ENCODE peak calls at places on chromosomes 6 and 20, in six cellular contexts. One of them, this sample, is unnamed.

GRCh38 chr20:14342910-14343309 is 5.5 kb upstream of the FLRT3 start:
- DNase-seq in HCT116: no peak
- DNase-seq in HepG2: no peak
- DNase-seq in H1: no peak
- DNase-seq in K562: no peak
- DNase-seq in GM12878: no peak
- DNase-seq in this sample: no peak

GRCh38 chr20:47799116-47799715 is 13.9 kb upstream of the SULF2 start:
- DNase-seq in HCT116: no peak
- DNase-seq in HepG2: no peak
- DNase-seq in H1: no peak
- DNase-seq in K562: no peak
- DNase-seq in GM12878: no peak
- DNase-seq in this sample: no peak

GRCh38 chr6:150813319-150813992 is 52.0 kb upstream of the MTHFD1L start:
- DNase-seq in HCT116: peak
- DNase-seq in HepG2: no peak
- DNase-seq in H1: no peak
- DNase-seq in K562: no peak
- DNase-seq in GM12878: peak
- DNase-seq in this sample: no peak

GRCh38 chr6:10518461-10519216 is 2.5 kb upstream of the GCNT2 start:
- DNase-seq in HCT116: no peak
- DNase-seq in HepG2: peak
- DNase-seq in H1: no peak
- DNase-seq in K562: peak
- DNase-seq in GM12878: no peak
- DNase-seq in this sample: no peak

GRCh38 chr6:62716719-62717118 is 430.7 kb upstream of the KHDRBS2 start:
- DNase-seq in HCT116: no peak
- DNase-seq in HepG2: no peak
- DNase-seq in H1: no peak
- DNase-seq in K562: no peak
- DNase-seq in GM12878: no peak
- DNase-seq in this sample: no peak

GRCh38 chr6:28449056-28449455 is 5.8 kb upstream of the ZSCAN23 start:
- DNase-seq in HCT116: no peak
- DNase-seq in HepG2: no peak
- DNase-seq in H1: no peak
- DNase-seq in K562: no peak
- DNase-seq in GM12878: no peak
- DNase-seq in this sample: no peak

GRCh38 chr6:65448806-65449397 is 258.1 kb downstream of the EYS start:
- DNase-seq in HCT116: no peak
- DNase-seq in HepG2: no peak
- DNase-seq in H1: no peak
- DNase-seq in K562: no peak
- DNase-seq in GM12878: no peak
- DNase-seq in this sample: no peak

GRCh38 chr6:43609402-43609801 is 19.7 kb downstream of the GTPBP2 start:
- DNase-seq in HCT116: no peak
- DNase-seq in HepG2: no peak
- DNase-seq in H1: no peak
- DNase-seq in K562: no peak
- DNase-seq in GM12878: no peak
- DNase-seq in this sample: no peak

GRCh38 chr6:28496099-28496779 is 19.4 kb downstream of the GPX6 start:
- DNase-seq in HCT116: peak
- DNase-seq in HepG2: peak
- DNase-seq in H1: no peak
- DNase-seq in K562: no peak
- DNase-seq in GM12878: no peak
- DNase-seq in this sample: no peak

GRCh38 chr6:21031182-21031581 is 496.9 kb downstream of the CDKAL1 start:
- DNase-seq in HCT116: no peak
- DNase-seq in HepG2: no peak
- DNase-seq in H1: no peak
- DNase-seq in K562: no peak
- DNase-seq in GM12878: no peak
- DNase-seq in this sample: no peak

GRCh38 chr6:141521440-141521839 is 611.3 kb upstream of the GJE1 start:
- DNase-seq in HCT116: no peak
- DNase-seq in HepG2: no peak
- DNase-seq in H1: no peak
- DNase-seq in K562: no peak
- DNase-seq in GM12878: no peak
- DNase-seq in this sample: no peak

GRCh38 chr20:35698298-35699126 is 640 bp downstream of the NFS1 start:
- DNase-seq in HCT116: no peak
- DNase-seq in HepG2: no peak
- DNase-seq in H1: no peak
- DNase-seq in K562: peak
- DNase-seq in GM12878: no peak
- DNase-seq in this sample: no peak

GRCh38 chr6:85364354-85364753 is 85.5 kb upstream of the NT5E start:
- DNase-seq in HCT116: peak
- DNase-seq in HepG2: no peak
- DNase-seq in H1: no peak
- DNase-seq in K562: no peak
- DNase-seq in GM12878: no peak
- DNase-seq in this sample: no peak

GRCh38 chr20:50577175-50578018 is 67.2 kb downstream of the PTPN1 start:
- DNase-seq in HCT116: no peak
- DNase-seq in HepG2: no peak
- DNase-seq in H1: no peak
- DNase-seq in K562: no peak
- DNase-seq in GM12878: no peak
- DNase-seq in this sample: no peak

GRCh38 chr20:45611054-45611453 is 18.5 kb upstream of the WFDC10A start:
- DNase-seq in HCT116: peak
- DNase-seq in HepG2: no peak
- DNase-seq in H1: no peak
- DNase-seq in K562: no peak
- DNase-seq in GM12878: no peak
- DNase-seq in this sample: no peak

GRCh38 chr20:35551485-35551884 is 9.6 kb downstream of the ERGIC3 start:
- DNase-seq in HCT116: no peak
- DNase-seq in HepG2: no peak
- DNase-seq in H1: no peak
- DNase-seq in K562: peak
- DNase-seq in GM12878: no peak
- DNase-seq in this sample: no peak

GRCh38 chr6:166423781-166424180 is 41.0 kb upstream of the MPC1 start:
- DNase-seq in HCT116: no peak
- DNase-seq in HepG2: no peak
- DNase-seq in H1: no peak
- DNase-seq in K562: no peak
- DNase-seq in GM12878: no peak
- DNase-seq in this sample: no peak

GRCh38 chr20:49280463-49281058 is 2.7 kb upstream of the ZNFX1 start:
- DNase-seq in HCT116: no peak
- DNase-seq in HepG2: no peak
- DNase-seq in H1: no peak
- DNase-seq in K562: no peak
- DNase-seq in GM12878: no peak
- DNase-seq in this sample: no peak

GRCh38 chr6:166751051-166751595 is 124.1 kb upstream of the RPS6KA2 start:
- DNase-seq in HCT116: no peak
- DNase-seq in HepG2: no peak
- DNase-seq in H1: no peak
- DNase-seq in K562: no peak
- DNase-seq in GM12878: no peak
- DNase-seq in this sample: no peak

GRCh38 chr6:140105857-140106256 is 731.4 kb upstream of the CITED2 start:
- DNase-seq in HCT116: peak
- DNase-seq in HepG2: peak
- DNase-seq in H1: peak
- DNase-seq in K562: peak
- DNase-seq in GM12878: no peak
- DNase-seq in this sample: peak

GRCh38 chr6:89597988-89598387 is 40.6 kb downstream of the LYRM2 start:
- DNase-seq in HCT116: no peak
- DNase-seq in HepG2: peak
- DNase-seq in H1: no peak
- DNase-seq in K562: no peak
- DNase-seq in GM12878: no peak
- DNase-seq in this sample: no peak

GRCh38 chr20:35603695-35604443 is 11.8 kb upstream of the SPAG4 start:
- DNase-seq in HCT116: no peak
- DNase-seq in HepG2: no peak
- DNase-seq in H1: no peak
- DNase-seq in K562: no peak
- DNase-seq in GM12878: no peak
- DNase-seq in this sample: no peak

GRCh38 chr20:44495802-44496481 is 20.3 kb downstream of the TTPAL start:
- DNase-seq in HCT116: peak
- DNase-seq in HepG2: no peak
- DNase-seq in H1: no peak
- DNase-seq in K562: no peak
- DNase-seq in GM12878: no peak
- DNase-seq in this sample: no peak

GRCh38 chr6:48826884-48827701 is 636.0 kb downstream of the MMUT start:
- DNase-seq in HCT116: peak
- DNase-seq in HepG2: no peak
- DNase-seq in H1: no peak
- DNase-seq in K562: no peak
- DNase-seq in GM12878: no peak
- DNase-seq in this sample: no peak

GRCh38 chr6:29611426-29611825 is 21.6 kb downstream of the GABBR1 start:
- DNase-seq in HCT116: no peak
- DNase-seq in HepG2: no peak
- DNase-seq in H1: no peak
- DNase-seq in K562: no peak
- DNase-seq in GM12878: no peak
- DNase-seq in this sample: no peak
- TF ChIP-seq ZNF274 in HCT116: no peak
- TF ChIP-seq ZNF274 in HepG2: no peak
- TF ChIP-seq ZNF274 in H1: no peak
- TF ChIP-seq ZNF274 in K562: no peak
- TF ChIP-seq ZNF274 in GM12878: no peak
- TF ChIP-seq ZNF274 in this sample: no peak

GRCh38 chr6:75427342-75427741 is 66.3 kb downstream of the FILIP1 start:
- DNase-seq in HCT116: no peak
- DNase-seq in HepG2: no peak
- DNase-seq in H1: no peak
- DNase-seq in K562: no peak
- DNase-seq in GM12878: no peak
- DNase-seq in this sample: no peak

GRCh38 chr6:75428204-75428603 is 65.4 kb downstream of the FILIP1 start:
- DNase-seq in HCT116: no peak
- DNase-seq in HepG2: no peak
- DNase-seq in H1: no peak
- DNase-seq in K562: no peak
- DNase-seq in GM12878: no peak
- DNase-seq in this sample: no peak

GRCh38 chr6:75431379-75431778 is 62.2 kb downstream of the FILIP1 start:
- DNase-seq in HCT116: no peak
- DNase-seq in HepG2: no peak
- DNase-seq in H1: no peak
- DNase-seq in K562: no peak
- DNase-seq in GM12878: no peak
- DNase-seq in this sample: no peak

GRCh38 chr6:75429304-75429703 is 64.3 kb downstream of the FILIP1 start:
- DNase-seq in HCT116: no peak
- DNase-seq in HepG2: no peak
- DNase-seq in H1: no peak
- DNase-seq in K562: no peak
- DNase-seq in GM12878: no peak
- DNase-seq in this sample: no peak

GRCh38 chr6:75430631-75431345 is 62.8 kb downstream of the FILIP1 start:
- DNase-seq in HCT116: no peak
- DNase-seq in HepG2: no peak
- DNase-seq in H1: no peak
- DNase-seq in K562: no peak
- DNase-seq in GM12878: no peak
- DNase-seq in this sample: no peak
- H3K9ac ChIP-seq in HCT116: no peak
- H3K9ac ChIP-seq in HepG2: no peak
- H3K9ac ChIP-seq in H1: no peak
- H3K9ac ChIP-seq in K562: no peak
- H3K9ac ChIP-seq in GM12878: no peak
- H3K9ac ChIP-seq in this sample: no peak

GRCh38 chr6:123841067-123841896 is 37.6 kb downstream of the NKAIN2 start:
- DNase-seq in HCT116: no peak
- DNase-seq in HepG2: no peak
- DNase-seq in H1: no peak
- DNase-seq in K562: no peak
- DNase-seq in GM12878: no peak
- DNase-seq in this sample: no peak
- TF ChIP-seq YY1 in HCT116: no peak
- TF ChIP-seq YY1 in HepG2: no peak
- TF ChIP-seq YY1 in H1: no peak
- TF ChIP-seq YY1 in K562: no peak
- TF ChIP-seq YY1 in GM12878: no peak
- TF ChIP-seq YY1 in this sample: no peak

GRCh38 chr20:888057-888456 is 28.1 kb downstream of the ANGPT4 start:
- DNase-seq in HCT116: no peak
- DNase-seq in HepG2: no peak
- DNase-seq in H1: no peak
- DNase-seq in K562: no peak
- DNase-seq in GM12878: no peak
- DNase-seq in this sample: no peak
- TF ChIP-seq ZNF274 in HCT116: no peak
- TF ChIP-seq ZNF274 in HepG2: no peak
- TF ChIP-seq ZNF274 in H1: no peak
- TF ChIP-seq ZNF274 in K562: no peak
- TF ChIP-seq ZNF274 in GM12878: no peak
- TF ChIP-seq ZNF274 in this sample: no peak

DNA sequence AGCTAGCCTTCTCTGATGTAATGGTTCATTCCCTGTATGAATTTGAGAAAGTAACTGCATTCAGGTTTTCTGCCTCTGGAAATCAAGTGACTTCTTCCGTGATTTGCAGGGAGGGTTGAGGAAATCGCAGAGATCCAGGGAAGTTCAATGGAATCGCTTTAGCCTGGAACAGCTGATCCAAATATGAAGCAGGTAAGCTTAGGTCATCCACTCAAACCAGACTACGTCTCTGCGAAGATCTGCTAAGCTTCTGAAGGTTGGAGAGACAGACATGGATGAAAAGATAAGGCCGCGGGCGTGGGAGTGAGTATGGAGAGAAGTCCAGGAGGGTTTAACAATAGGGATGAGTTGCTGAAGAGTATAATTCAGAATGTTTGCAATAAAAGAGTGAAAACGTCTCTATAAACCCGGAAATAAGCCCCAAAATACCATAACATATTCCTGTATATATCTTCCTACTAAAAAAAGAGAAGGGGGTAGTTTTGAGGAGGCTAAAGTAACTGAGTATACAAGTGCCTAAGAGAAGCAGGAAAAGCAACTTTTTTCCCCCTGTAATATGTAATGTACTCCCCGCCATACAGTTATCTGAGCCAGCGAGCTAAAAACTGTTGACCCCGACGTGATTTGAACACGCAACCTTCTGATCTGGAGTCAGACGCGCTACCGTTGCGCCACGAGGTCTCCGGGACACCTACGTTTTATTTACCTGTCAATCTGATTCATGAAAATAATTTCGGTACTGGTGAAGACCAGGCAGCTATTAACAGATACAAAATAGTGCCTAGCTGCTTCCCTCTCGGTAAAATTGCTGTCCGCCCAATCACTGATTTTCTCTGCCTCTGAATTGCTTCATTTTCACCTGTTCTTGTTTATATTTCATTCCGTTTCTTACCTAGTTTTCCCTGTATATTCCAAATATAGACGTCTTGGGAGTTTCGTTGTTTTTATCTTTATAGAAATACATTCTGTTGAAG is 33.9 kb upstream of the BTN3A2 start:
- DNase-seq in HCT116: no peak
- DNase-seq in HepG2: peak
- DNase-seq in H1: no peak
- DNase-seq in K562: peak
- DNase-seq in GM12878: no peak
- DNase-seq in this sample: peak
- H3K9ac ChIP-seq in HCT116: peak
- H3K9ac ChIP-seq in HepG2: peak
- H3K9ac ChIP-seq in H1: no peak
- H3K9ac ChIP-seq in K562: peak
- H3K9ac ChIP-seq in GM12878: peak
- H3K9ac ChIP-seq in this sample: peak

This sample was measured in NT2/D1.